ENCODE peak calls at places on chromosomes 16 and 17, in nine cellular contexts. Y is activated naive CD8-positive, alpha-beta T cell treated with anti-CD3 and anti-CD28 coated beads, Interleukin-2, amount 50 U/mL, for 24 hours; P is type B pancreatic cell; W is glomerular endothelial cell; A is KG1; M is stimulated activated naive B cell treated with anti-CD40 and anti-IgM and Interleukin-4, amounts not matched to agents 10 μg/mL and 1 μg/mL and 100 μg/mL, for 72 hours; H is right lobe of liver; F is fibroblast of lung; D is RWPE1. Q is an unnamed sample.

GRCh38 chr16:14427371-14427948 is 202.6 kb downstream of the PARN start:
- DNase-seq in Y (no peak), H (no peak), P (no peak), D (no peak), W (no peak), F (peak; percentile 81), M (no peak), A (no peak), Q (no peak)

GRCh38 chr17:15422392-15422957 is 44.9 kb downstream of the CDRT4 start:
- DNase-seq in F (no peak), D (no peak), A (no peak), H (no peak), M (no peak), Y (no peak), W (no peak), P (no peak), Q (no peak)

GRCh38 chr17:30576326-30576861 is 99.2 kb downstream of the GOSR1 start:
- DNase-seq in A (no peak), F (no peak), M (no peak), W (no peak), D (no peak), H (no peak), P (peak; percentile 32), Y (no peak), Q (no peak)

GRCh38 chr17:410674-411401 is 58.2 kb upstream of the RPH3AL start:
- DNase-seq in W (no peak), P (no peak), D (no peak), M (no peak), H (peak; percentile 57), Y (peak; percentile 58), F (peak; percentile 40), A (no peak), Q (no peak)

GRCh38 chr17:11952610-11953009 is 44.7 kb downstream of the ZNF18 start:
- DNase-seq in Y (no peak), H (no peak), A (no peak), W (no peak), M (no peak), D (no peak), F (no peak), P (no peak), Q (no peak)

GRCh38 chr17:1414001-1414574 is 14.1 kb upstream of the YWHAE start:
- DNase-seq in H (no peak), P (no peak), A (no peak), Y (no peak), W (no peak), F (no peak), M (no peak), D (no peak), Q (no peak)

GRCh38 chr17:41049110-41049509 is 2.0 kb upstream of the KRTAP2-1 start:
- DNase-seq in M (no peak), W (no peak), A (no peak), H (no peak), Y (no peak), F (peak; percentile 90), D (no peak), P (no peak), Q (peak; percentile 36)

GRCh38 chr17:54626146-54626703 is 274.4 kb upstream of the TOM1L1 start:
- DNase-seq in F (no peak), P (no peak), H (no peak), W (no peak), M (no peak), A (no peak), Y (no peak), D (no peak), Q (no peak)

GRCh38 chr16:26668026-26668425 is 398.7 kb upstream of the C16orf82 start:
- DNase-seq in W (no peak), A (no peak), P (no peak), Y (no peak), D (no peak), M (no peak), H (no peak), F (no peak), Q (no peak)

GRCh38 chr16:14148569-14148968 is 77.5 kb downstream of the MRTFB start:
- DNase-seq in H (no peak), D (peak; percentile 68), F (peak; percentile 58), M (no peak), W (no peak), P (no peak), Y (no peak), A (no peak), Q (no peak)

GRCh38 chr17:21548236-21548635 is 144.1 kb upstream of the KCNJ18 start:
- DNase-seq in A (no peak), D (no peak), H (no peak), W (no peak), M (no peak), P (no peak), Y (no peak), F (peak; percentile 13), Q (no peak)

GRCh38 chr16:85778873-85779272 is 20.5 kb downstream of the EMC8 start:
- DNase-seq in Y (peak; percentile 30), P (no peak), A (no peak), W (peak; percentile 68), F (no peak), M (no peak), D (no peak), H (no peak), Q (no peak)

GRCh38 chr16:2706611-2707311 is 13.3 kb downstream of the PRSS27 start:
- DNase-seq in W (no peak), P (no peak), Y (no peak), H (no peak), F (no peak), M (no peak), D (no peak), A (no peak), Q (no peak)

GRCh38 chr17:7790150-7790549 is 43.9 kb upstream of the KDM6B start:
- DNase-seq in F (no peak), M (no peak), W (no peak), P (no peak), A (no peak), D (no peak), Y (no peak), H (no peak), Q (no peak)

GRCh38 chr16:86050111-86050510 is 151.1 kb downstream of the IRF8 start:
- DNase-seq in Y (no peak), H (peak; percentile 11), A (no peak), M (no peak), F (no peak), D (no peak), W (no peak), P (no peak), Q (no peak)

GRCh38 chr16:56950881-56951771 is 10.6 kb upstream of the CETP start:
- DNase-seq in P (no peak), A (peak; percentile 26), Y (peak; percentile 74), M (peak; percentile 88), F (peak; percentile 32), H (no peak), W (no peak), D (no peak), Q (peak; percentile 42)

GRCh38 chr17:48351916-48352332 is 78.1 kb downstream of the SKAP1 start:
- DNase-seq in P (no peak), F (peak; percentile 43), Y (no peak), W (no peak), A (no peak), H (no peak), M (no peak), D (peak; percentile 32), Q (peak; percentile 53)

GRCh38 chr17:1986783-1987451 is 38.2 kb downstream of the RTN4RL1 start:
- DNase-seq in P (no peak), Y (no peak), D (no peak), H (no peak), F (no peak), M (no peak), A (no peak), W (no peak), Q (no peak)

GRCh38 chr16:65497571-65497970 is 375.7 kb upstream of the CDH11 start:
- DNase-seq in W (no peak), A (no peak), Y (no peak), P (no peak), D (no peak), M (no peak), F (peak; percentile 81), H (no peak), Q (no peak)

GRCh38 chr17:42107597-42108576 is 4.6 kb downstream of the DHX58 start:
- DNase-seq in W (no peak), F (peak; percentile 54), A (no peak), D (peak; percentile 94), P (peak; percentile 93), M (peak; percentile 79), Y (peak; percentile 97), H (peak; percentile 78), Q (peak; percentile 64)

GRCh38 chr17:41512789-41513547 is 5.7 kb downstream of the KRT15 start:
- DNase-seq in F (no peak), M (no peak), P (no peak), Y (no peak), D (no peak), A (no peak), W (no peak), H (no peak), Q (no peak)

GRCh38 chr16:84459941-84460405 is 44.5 kb downstream of the MEAK7 start:
- DNase-seq in W (no peak), Y (no peak), H (no peak), F (no peak), D (no peak), A (no peak), M (no peak), P (peak; percentile 57), Q (no peak)

GRCh38 chr16:31184888-31185287 is 4.9 kb downstream of the FUS start:
- DNase-seq in M (no peak), Y (no peak), A (no peak), D (no peak), W (no peak), H (no peak), P (no peak), F (no peak), Q (no peak)

GRCh38 chr16:55503726-55504553 is 4.9 kb upstream of the LPCAT2 start:
- DNase-seq in F (no peak), W (no peak), A (no peak), H (no peak), D (no peak), P (no peak), M (no peak), Y (no peak), Q (no peak)

GRCh38 chr17:21165922-21166598 is 39.3 kb downstream of the DHRS7B start:
- DNase-seq in W (no peak), Y (no peak), D (no peak), A (no peak), F (no peak), H (no peak), M (no peak), P (no peak), Q (no peak)

GRCh38 chr17:74730491-74731346 is 6.3 kb upstream of the RAB37 start:
- DNase-seq in Y (peak; percentile 54), P (no peak), W (no peak), F (peak; percentile 21), D (no peak), M (no peak), A (peak; percentile 51), H (no peak), Q (no peak)

GRCh38 chr17:48002208-48002919 is 31.5 kb downstream of the CDK5RAP3 start:
- DNase-seq in M (peak; percentile 21), W (peak; percentile 54), A (no peak), P (no peak), Y (no peak), H (no peak), F (peak; percentile 91), D (peak; percentile 40), Q (peak; percentile 90)

GRCh38 chr16:495127-495748 is 32.3 kb upstream of the CAPN15 start:
- DNase-seq in W (no peak), M (no peak), F (peak; percentile 6), D (peak; percentile 26), H (no peak), Y (peak; percentile 28), A (no peak), P (no peak), Q (peak; percentile 47)

GRCh38 chr17:73592079-73592415 is 52.2 kb downstream of the SDK2 start:
- DNase-seq in D (no peak), H (no peak), A (no peak), F (no peak), Y (no peak), P (no peak), M (no peak), W (no peak), Q (no peak)

GRCh38 chr16:15949210-15950166 is at the start of gene ABCC1:
- DNase-seq in W (no peak), P (no peak), F (peak; percentile 26), D (peak; percentile 58), Y (peak; percentile 76), H (peak; percentile 61), M (peak; percentile 24), A (peak; percentile 26), Q (no peak)

GRCh38 chr17:44004761-44005526 is 522 bp downstream of the NAGS start:
- DNase-seq in H (peak; percentile 85), W (no peak), P (no peak), A (no peak), M (no peak), F (no peak), Y (no peak), D (no peak), Q (no peak)

Q was measured in amniotic epithelial cell.